ENCODE peak calls at places on chromosomes 12 and 14, in nine cellular contexts. R is tibial nerve, L is bronchial epithelial cell, C is body of pancreas, N is choroid plexus epithelial cell, Y is adrenal gland, B is fibroblast of the aortic adventitia, M is astrocyte of the spinal cord, Q is AG10803. A is an unnamed sample.

GRCh38 chr12:40054554-40055226 is 51.2 kb downstream of the SLC2A13 start:
- DNase-seq in R (peak), L (peak), C (no peak), N (peak), Y (peak), B (peak), M (peak), Q (peak), A (no peak)

GRCh38 chr12:124466200-124467128 is 100.9 kb downstream of the NCOR2 start:
- DNase-seq in R (no peak), L (no peak), C (no peak), N (peak), Y (no peak), B (no peak), M (peak), Q (no peak), A (peak)

GRCh38 chr12:14563051-14563450 is 4.6 kb downstream of the PLBD1 start:
- DNase-seq in R (no peak), L (no peak), C (no peak), N (no peak), Y (no peak), B (no peak), M (no peak), Q (no peak), A (no peak)

GRCh38 chr12:67893003-67893402 is 96.2 kb upstream of the IFNG-AS1 start:
- DNase-seq in R (no peak), L (no peak), C (no peak), N (no peak), Y (no peak), B (no peak), M (no peak), Q (no peak), A (no peak)

GRCh38 chr12:59345406-59345805 is 250.4 kb upstream of the SLC16A7 start:
- DNase-seq in R (no peak), L (no peak), C (no peak), N (no peak), Y (no peak), B (no peak), M (no peak), Q (no peak), A (no peak)

GRCh38 chr14:77638738-77639137 is 22.3 kb upstream of the SPTLC2 start:
- DNase-seq in R (no peak), L (peak), C (no peak), N (peak), Y (no peak), B (peak), M (peak), Q (peak), A (no peak)

GRCh38 chr14:45112886-45113772 is 21.2 kb downstream of the FKBP3 start:
- DNase-seq in R (no peak), L (peak), C (no peak), N (peak), Y (no peak), B (peak), M (no peak), Q (no peak), A (no peak)

GRCh38 chr12:72368719-72369505 is 96.7 kb downstream of the TRHDE start:
- DNase-seq in R (no peak), L (no peak), C (peak), N (peak), Y (no peak), B (no peak), M (peak), Q (no peak), A (no peak)

GRCh38 chr14:96204151-96205058 is at the start of gene BDKRB2:
- DNase-seq in R (peak), L (peak), C (peak), N (peak), Y (peak), B (peak), M (peak), Q (peak), A (peak)

GRCh38 chr14:77409131-77409533 is 14.2 kb downstream of the NOXRED1 start:
- DNase-seq in R (no peak), L (peak), C (no peak), N (peak), Y (no peak), B (peak), M (no peak), Q (no peak), A (peak)

GRCh38 chr14:76929927-76930326 is 98.6 kb downstream of the IRF2BPL start:
- DNase-seq in R (no peak), L (peak), C (no peak), N (no peak), Y (peak), B (no peak), M (no peak), Q (peak), A (peak)

GRCh38 chr12:66111605-66112004 is 18.9 kb downstream of the LLPH start:
- DNase-seq in R (no peak), L (no peak), C (no peak), N (peak), Y (no peak), B (no peak), M (no peak), Q (peak), A (no peak)

GRCh38 chr12:22625671-22626251 is 790 bp downstream of the ETNK1 start:
- DNase-seq in R (peak), L (peak), C (peak), N (peak), Y (peak), B (peak), M (peak), Q (peak), A (peak)

GRCh38 chr12:68189766-68190700 is 30.5 kb upstream of the IFNG start:
- DNase-seq in R (no peak), L (peak), C (no peak), N (peak), Y (no peak), B (peak), M (peak), Q (peak), A (no peak)

GRCh38 chr12:93785262-93786010 is 108.3 kb downstream of the CRADD start:
- DNase-seq in R (peak), L (peak), C (no peak), N (peak), Y (peak), B (peak), M (peak), Q (peak), A (no peak)

GRCh38 chr12:16555630-16556029 is 50.3 kb downstream of the LMO3 start:
- DNase-seq in R (no peak), L (peak), C (no peak), N (peak), Y (no peak), B (peak), M (no peak), Q (peak), A (no peak)

GRCh38 chr12:115320967-115321366 is 637.0 kb upstream of the TBX3 start:
- DNase-seq in R (no peak), L (no peak), C (no peak), N (no peak), Y (peak), B (peak), M (no peak), Q (no peak), A (no peak)

GRCh38 chr12:4701863-4702262 is 18.3 kb upstream of the GALNT8 start:
- DNase-seq in R (no peak), L (no peak), C (no peak), N (no peak), Y (no peak), B (peak), M (no peak), Q (peak), A (no peak)

GRCh38 chr12:4703676-4704075 is 16.5 kb upstream of the GALNT8 start:
- DNase-seq in R (no peak), L (no peak), C (no peak), N (no peak), Y (no peak), B (no peak), M (no peak), Q (no peak), A (no peak)

GRCh38 chr12:4707306-4707705 is 12.9 kb upstream of the GALNT8 start:
- DNase-seq in R (no peak), L (no peak), C (no peak), N (no peak), Y (no peak), B (no peak), M (no peak), Q (no peak), A (no peak)

GRCh38 chr12:4701383-4701782 is 18.8 kb upstream of the GALNT8 start:
- DNase-seq in R (peak), L (no peak), C (no peak), N (no peak), Y (no peak), B (peak), M (no peak), Q (peak), A (no peak)

DNA sequence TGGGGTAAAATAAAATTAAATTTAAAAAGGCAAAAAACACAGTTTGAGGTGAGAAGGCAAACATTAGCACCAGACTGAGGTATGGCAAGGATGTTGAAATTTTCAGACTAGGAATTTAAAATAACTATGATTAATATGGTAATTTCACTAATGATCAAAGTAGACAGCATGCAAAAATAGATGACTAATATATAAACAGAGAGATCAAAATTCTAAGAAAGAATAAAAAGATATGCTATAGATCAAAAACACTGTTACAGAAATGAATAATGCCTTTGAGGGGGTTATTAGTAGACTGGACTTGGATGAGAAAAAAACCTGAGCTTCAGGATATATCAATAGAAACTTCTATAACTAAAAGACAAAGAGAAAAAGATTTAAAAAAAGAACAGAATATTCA is 14.4 kb upstream of the GALNT8 start:
- DNase-seq in R (no peak), L (no peak), C (no peak), N (no peak), Y (no peak), B (no peak), M (no peak), Q (no peak), A (no peak)
- H3K4me3 ChIP-seq in R (no peak), L (no peak), C (no peak), N (no peak), Y (no peak), B (no peak), M (no peak), Q (no peak), A (no peak)

GRCh38 chr14:26200675-26201074 is 397.2 kb downstream of the NOVA1 start:
- DNase-seq in R (no peak), L (peak), C (no peak), N (peak), Y (no peak), B (peak), M (peak), Q (peak), A (no peak)

GRCh38 chr14:26204362-26204953 is 393.4 kb downstream of the NOVA1 start:
- DNase-seq in R (no peak), L (no peak), C (no peak), N (peak), Y (no peak), B (peak), M (peak), Q (no peak), A (no peak)

GRCh38 chr14:26204954-26205479 is 392.8 kb downstream of the NOVA1 start:
- DNase-seq in R (peak), L (no peak), C (peak), N (peak), Y (peak), B (peak), M (peak), Q (no peak), A (no peak)

GRCh38 chr14:26206640-26207039 is 391.2 kb downstream of the NOVA1 start:
- DNase-seq in R (no peak), L (no peak), C (no peak), N (no peak), Y (no peak), B (no peak), M (no peak), Q (no peak), A (no peak)
- TF ChIP-seq CTCF in R (no peak), L (no peak), C (no peak), N (no peak), Y (no peak), B (no peak), M (no peak), Q (peak), A (no peak)

GRCh38 chr14:55074662-55075061 is 23.2 kb downstream of the MAPK1IP1L start:
- DNase-seq in R (no peak), L (no peak), C (no peak), N (peak), Y (no peak), B (no peak), M (peak), Q (peak), A (peak)
- H3K4me3 ChIP-seq in R (no peak), L (no peak), C (no peak), N (no peak), Y (no peak), B (no peak), M (no peak), Q (no peak), A (peak)

DNA sequence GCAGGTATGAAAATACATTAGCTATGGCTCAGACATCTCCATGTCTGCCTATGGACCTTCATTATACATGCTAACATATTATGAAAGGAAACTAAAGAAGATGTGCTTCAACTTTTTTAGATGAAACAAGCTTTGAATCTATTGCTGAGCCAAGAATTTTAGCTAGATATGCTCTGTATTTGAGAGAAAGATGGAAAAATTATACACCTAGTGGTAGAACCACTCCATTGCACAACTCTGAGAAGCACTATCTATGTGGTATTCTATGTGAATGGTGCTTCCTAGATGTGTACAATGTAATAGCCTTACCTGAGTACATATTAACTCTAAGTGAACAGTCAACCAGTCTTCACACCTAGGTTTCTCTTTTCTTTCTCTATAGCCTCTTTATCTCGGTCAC is 17.3 kb downstream of the EPYC start:
- DNase-seq in R (no peak), L (no peak), C (no peak), N (no peak), Y (no peak), B (no peak), M (no peak), Q (no peak), A (no peak)
- TF ChIP-seq CTCF in R (no peak), L (no peak), C (no peak), N (no peak), Y (no peak), B (peak), M (peak), Q (no peak), A (no peak)

GRCh38 chr12:46956451-46957035 is 122.9 kb upstream of the PCED1B start:
- DNase-seq in R (no peak), L (no peak), C (no peak), N (no peak), Y (no peak), B (no peak), M (no peak), Q (peak), A (no peak)
- H3K4me3 ChIP-seq in R (no peak), L (no peak), C (no peak), N (no peak), Y (no peak), B (no peak), M (no peak), Q (no peak), A (no peak)

GRCh38 chr12:69704357-69704756 is 5.3 kb upstream of the BEST3 start:
- DNase-seq in R (no peak), L (no peak), C (no peak), N (no peak), Y (no peak), B (no peak), M (no peak), Q (no peak), A (no peak)

GRCh38 chr12:69703146-69703642 is 4.1 kb upstream of the BEST3 start:
- DNase-seq in R (no peak), L (no peak), C (no peak), N (no peak), Y (no peak), B (no peak), M (no peak), Q (no peak), A (no peak)

GRCh38 chr12:69712826-69713225 is 13.7 kb upstream of the BEST3 start:
- DNase-seq in R (no peak), L (no peak), C (no peak), N (no peak), Y (no peak), B (no peak), M (no peak), Q (no peak), A (no peak)

GRCh38 chr12:69714542-69714941 is 15.4 kb upstream of the BEST3 start:
- DNase-seq in R (no peak), L (no peak), C (no peak), N (no peak), Y (no peak), B (no peak), M (no peak), Q (no peak), A (no peak)

GRCh38 chr12:69708649-69709048 is 9.5 kb upstream of the BEST3 start:
- DNase-seq in R (no peak), L (no peak), C (no peak), N (no peak), Y (no peak), B (no peak), M (no peak), Q (no peak), A (no peak)
- TF ChIP-seq CTCF in R (no peak), L (no peak), C (no peak), N (no peak), Y (no peak), B (peak), M (no peak), Q (no peak), A (no peak)

DNA sequence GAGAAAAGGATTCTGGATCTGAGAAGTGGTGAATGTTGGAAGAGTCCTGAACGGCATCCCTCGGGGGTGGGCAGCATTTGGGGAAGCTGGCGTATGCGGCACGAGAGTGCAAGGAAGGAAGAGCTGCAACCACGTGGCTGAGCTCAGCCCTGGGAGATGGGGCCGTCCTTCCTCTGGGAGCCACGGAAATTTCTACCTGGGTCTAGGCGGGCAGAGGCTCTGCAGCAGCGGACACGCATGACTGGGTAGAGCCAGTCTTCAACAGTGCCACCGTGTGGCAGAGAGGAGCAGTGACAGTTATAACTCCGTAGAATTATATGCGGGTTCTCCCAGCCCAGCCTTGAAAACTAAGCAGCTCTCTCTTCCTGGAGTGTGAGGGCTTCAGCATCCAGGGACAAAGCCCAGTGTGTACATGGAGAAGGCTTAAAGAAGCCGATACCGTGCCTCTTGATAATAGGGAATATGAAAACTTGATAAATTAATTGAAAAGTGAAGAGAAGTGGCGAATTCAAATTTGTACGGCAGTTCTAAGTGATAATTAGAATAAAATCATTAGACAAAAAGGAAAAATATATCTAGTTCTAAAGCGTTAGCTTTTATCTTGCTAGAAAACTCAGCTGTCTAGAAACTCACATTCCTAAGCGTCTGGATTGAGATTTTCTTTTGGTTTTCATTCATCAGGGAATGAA is 82.9 kb upstream of the STXBP6 start:
- DNase-seq in R (no peak), L (peak), C (peak), N (peak), Y (peak), B (peak), M (peak), Q (peak), A (peak)
- H3K4me3 ChIP-seq in R (no peak), L (no peak), C (no peak), N (no peak), Y (no peak), B (no peak), M (no peak), Q (no peak), A (no peak)

GRCh38 chr12:2004113-2004929 is at the start of gene DCP1B:
- DNase-seq in R (peak), L (peak), C (peak), N (peak), Y (peak), B (peak), M (peak), Q (peak), A (peak)
- TF ChIP-seq CTCF in R (peak), L (no peak), C (peak), N (peak), Y (no peak), B (peak), M (no peak), Q (no peak), A (no peak)